ENCODE peak calls at places on chromosomes 11 and 22, in four cellular contexts. One of them, this sample, is unnamed.

GRCh38 chr11:79501688-79502087 is 60.9 kb upstream of the TENM4 start:
- DNase-seq in spleen: no peak
- DNase-seq in activated T-helper 1 cell treated with anti-CD3 and anti-CD28 coated beads, Interleukin-2, amount 50 U/mL, for 16 hours: no peak
- DNase-seq in psoas muscle: no peak
- DNase-seq in this sample: no peak

GRCh38 chr11:45929486-45930030 is 7.1 kb downstream of the LARGE2 start:
- DNase-seq in activated T-helper 1 cell treated with anti-CD3 and anti-CD28 coated beads, Interleukin-2, amount 50 U/mL, for 16 hours: no peak
- DNase-seq in spleen: peak
- DNase-seq in psoas muscle: no peak
- DNase-seq in this sample: no peak

GRCh38 chr11:44466531-44467179 is 98.8 kb upstream of the CD82 start:
- DNase-seq in psoas muscle: no peak
- DNase-seq in spleen: no peak
- DNase-seq in activated T-helper 1 cell treated with anti-CD3 and anti-CD28 coated beads, Interleukin-2, amount 50 U/mL, for 16 hours: no peak
- DNase-seq in this sample: no peak

GRCh38 chr22:21816787-21817496 is 50.5 kb downstream of the MAPK1 start:
- DNase-seq in psoas muscle: no peak
- DNase-seq in spleen: no peak
- DNase-seq in activated T-helper 1 cell treated with anti-CD3 and anti-CD28 coated beads, Interleukin-2, amount 50 U/mL, for 16 hours: no peak
- DNase-seq in this sample: no peak

GRCh38 chr11:102157219-102157618 is 47.0 kb downstream of the YAP1 start:
- DNase-seq in spleen: no peak
- DNase-seq in activated T-helper 1 cell treated with anti-CD3 and anti-CD28 coated beads, Interleukin-2, amount 50 U/mL, for 16 hours: no peak
- DNase-seq in psoas muscle: peak
- DNase-seq in this sample: no peak

GRCh38 chr11:26621147-26621546 is 49.1 kb upstream of the MUC15 start:
- DNase-seq in activated T-helper 1 cell treated with anti-CD3 and anti-CD28 coated beads, Interleukin-2, amount 50 U/mL, for 16 hours: no peak
- DNase-seq in spleen: no peak
- DNase-seq in psoas muscle: no peak
- DNase-seq in this sample: no peak

GRCh38 chr11:84193706-84194105 is 907.5 kb upstream of the CCDC90B start:
- DNase-seq in activated T-helper 1 cell treated with anti-CD3 and anti-CD28 coated beads, Interleukin-2, amount 50 U/mL, for 16 hours: no peak
- DNase-seq in spleen: no peak
- DNase-seq in psoas muscle: no peak
- DNase-seq in this sample: no peak

GRCh38 chr11:60485987-60486386 is 6.6 kb upstream of the MS4A12 start:
- DNase-seq in activated T-helper 1 cell treated with anti-CD3 and anti-CD28 coated beads, Interleukin-2, amount 50 U/mL, for 16 hours: no peak
- DNase-seq in spleen: peak
- DNase-seq in psoas muscle: no peak
- DNase-seq in this sample: no peak

GRCh38 chr11:22459053-22459452 is 120.9 kb downstream of the SLC17A6 start:
- DNase-seq in spleen: no peak
- DNase-seq in psoas muscle: no peak
- DNase-seq in activated T-helper 1 cell treated with anti-CD3 and anti-CD28 coated beads, Interleukin-2, amount 50 U/mL, for 16 hours: no peak
- DNase-seq in this sample: no peak

GRCh38 chr11:93484716-93485115 is 58.5 kb downstream of the SMCO4 start:
- DNase-seq in psoas muscle: no peak
- DNase-seq in spleen: no peak
- DNase-seq in activated T-helper 1 cell treated with anti-CD3 and anti-CD28 coated beads, Interleukin-2, amount 50 U/mL, for 16 hours: no peak
- DNase-seq in this sample: no peak

GRCh38 chr11:130737866-130738431 is 178.3 kb downstream of the SNX19 start:
- DNase-seq in activated T-helper 1 cell treated with anti-CD3 and anti-CD28 coated beads, Interleukin-2, amount 50 U/mL, for 16 hours: no peak
- DNase-seq in spleen: peak
- DNase-seq in psoas muscle: peak
- DNase-seq in this sample: no peak

GRCh38 chr22:23054531-23055257 is 15.6 kb upstream of the GNAZ start:
- DNase-seq in spleen: peak
- DNase-seq in activated T-helper 1 cell treated with anti-CD3 and anti-CD28 coated beads, Interleukin-2, amount 50 U/mL, for 16 hours: no peak
- DNase-seq in psoas muscle: no peak
- DNase-seq in this sample: peak

GRCh38 chr11:7278314-7278917 is 26.7 kb downstream of the SYT9 start:
- DNase-seq in activated T-helper 1 cell treated with anti-CD3 and anti-CD28 coated beads, Interleukin-2, amount 50 U/mL, for 16 hours: no peak
- DNase-seq in spleen: no peak
- DNase-seq in psoas muscle: no peak
- DNase-seq in this sample: no peak

GRCh38 chr11:15468471-15468870 is 353.7 kb downstream of the INSC start:
- DNase-seq in activated T-helper 1 cell treated with anti-CD3 and anti-CD28 coated beads, Interleukin-2, amount 50 U/mL, for 16 hours: no peak
- DNase-seq in psoas muscle: no peak
- DNase-seq in spleen: no peak
- DNase-seq in this sample: no peak

GRCh38 chr22:30783021-30783420 is 88.3 kb downstream of the OSBP2 start:
- DNase-seq in activated T-helper 1 cell treated with anti-CD3 and anti-CD28 coated beads, Interleukin-2, amount 50 U/mL, for 16 hours: no peak
- DNase-seq in psoas muscle: no peak
- DNase-seq in spleen: no peak
- DNase-seq in this sample: no peak

GRCh38 chr11:30440510-30440909 is 117.6 kb downstream of the ARL14EP start:
- DNase-seq in spleen: no peak
- DNase-seq in psoas muscle: no peak
- DNase-seq in activated T-helper 1 cell treated with anti-CD3 and anti-CD28 coated beads, Interleukin-2, amount 50 U/mL, for 16 hours: no peak
- DNase-seq in this sample: no peak

GRCh38 chr22:46150615-46151423 is 493 bp downstream of the PPARA start:
- DNase-seq in psoas muscle: peak
- DNase-seq in spleen: peak
- DNase-seq in activated T-helper 1 cell treated with anti-CD3 and anti-CD28 coated beads, Interleukin-2, amount 50 U/mL, for 16 hours: peak
- DNase-seq in this sample: peak

GRCh38 chr11:61361237-61361636 is 445 bp downstream of the CYB561A3 start:
- DNase-seq in activated T-helper 1 cell treated with anti-CD3 and anti-CD28 coated beads, Interleukin-2, amount 50 U/mL, for 16 hours: no peak
- DNase-seq in spleen: no peak
- DNase-seq in psoas muscle: no peak
- DNase-seq in this sample: no peak

GRCh38 chr22:24146791-24147353 is 34.4 kb upstream of the SUSD2 start:
- DNase-seq in activated T-helper 1 cell treated with anti-CD3 and anti-CD28 coated beads, Interleukin-2, amount 50 U/mL, for 16 hours: no peak
- DNase-seq in psoas muscle: no peak
- DNase-seq in spleen: no peak
- DNase-seq in this sample: no peak

GRCh38 chr11:114145166-114145695 is 85.7 kb downstream of the ZBTB16 start:
- DNase-seq in psoas muscle: no peak
- DNase-seq in spleen: no peak
- DNase-seq in activated T-helper 1 cell treated with anti-CD3 and anti-CD28 coated beads, Interleukin-2, amount 50 U/mL, for 16 hours: no peak
- DNase-seq in this sample: no peak

GRCh38 chr11:115691030-115691429 is 186.8 kb upstream of the CADM1 start:
- DNase-seq in spleen: no peak
- DNase-seq in psoas muscle: no peak
- DNase-seq in activated T-helper 1 cell treated with anti-CD3 and anti-CD28 coated beads, Interleukin-2, amount 50 U/mL, for 16 hours: no peak
- DNase-seq in this sample: no peak

GRCh38 chr22:28894320-28894719 is 10.9 kb downstream of the ZNRF3 start:
- DNase-seq in spleen: peak
- DNase-seq in psoas muscle: no peak
- DNase-seq in activated T-helper 1 cell treated with anti-CD3 and anti-CD28 coated beads, Interleukin-2, amount 50 U/mL, for 16 hours: no peak
- DNase-seq in this sample: no peak

GRCh38 chr11:64305691-64306562 is 603 bp downstream of the ESRRA start:
- DNase-seq in psoas muscle: peak
- DNase-seq in activated T-helper 1 cell treated with anti-CD3 and anti-CD28 coated beads, Interleukin-2, amount 50 U/mL, for 16 hours: peak
- DNase-seq in spleen: peak
- DNase-seq in this sample: peak

GRCh38 chr11:47477323-47477722 is 28.4 kb upstream of the RAPSN start:
- DNase-seq in spleen: no peak
- DNase-seq in activated T-helper 1 cell treated with anti-CD3 and anti-CD28 coated beads, Interleukin-2, amount 50 U/mL, for 16 hours: no peak
- DNase-seq in psoas muscle: no peak
- DNase-seq in this sample: no peak

GRCh38 chr11:60951909-60952741 is at the start of gene SLC15A3:
- DNase-seq in psoas muscle: peak
- DNase-seq in activated T-helper 1 cell treated with anti-CD3 and anti-CD28 coated beads, Interleukin-2, amount 50 U/mL, for 16 hours: no peak
- DNase-seq in spleen: peak
- DNase-seq in this sample: no peak

GRCh38 chr11:78202733-78203167 is 14.0 kb downstream of the USP35 start:
- DNase-seq in spleen: peak
- DNase-seq in activated T-helper 1 cell treated with anti-CD3 and anti-CD28 coated beads, Interleukin-2, amount 50 U/mL, for 16 hours: peak
- DNase-seq in psoas muscle: no peak
- DNase-seq in this sample: no peak

GRCh38 chr11:134957540-134958335 is 545.7 kb upstream of the B3GAT1 start:
- DNase-seq in spleen: no peak
- DNase-seq in activated T-helper 1 cell treated with anti-CD3 and anti-CD28 coated beads, Interleukin-2, amount 50 U/mL, for 16 hours: no peak
- DNase-seq in psoas muscle: no peak
- DNase-seq in this sample: peak

GRCh38 chr11:57787920-57788716 is 26.5 kb downstream of the CTNND1 start:
- DNase-seq in activated T-helper 1 cell treated with anti-CD3 and anti-CD28 coated beads, Interleukin-2, amount 50 U/mL, for 16 hours: no peak
- DNase-seq in spleen: no peak
- DNase-seq in psoas muscle: no peak
- DNase-seq in this sample: no peak

GRCh38 chr11:129209891-129210830 is 18.0 kb upstream of the ARHGAP32 start:
- DNase-seq in activated T-helper 1 cell treated with anti-CD3 and anti-CD28 coated beads, Interleukin-2, amount 50 U/mL, for 16 hours: no peak
- DNase-seq in spleen: no peak
- DNase-seq in psoas muscle: no peak
- DNase-seq in this sample: no peak

GRCh38 chr11:77557553-77557952 is 32.2 kb upstream of the AQP11 start:
- DNase-seq in psoas muscle: no peak
- DNase-seq in spleen: no peak
- DNase-seq in activated T-helper 1 cell treated with anti-CD3 and anti-CD28 coated beads, Interleukin-2, amount 50 U/mL, for 16 hours: no peak
- DNase-seq in this sample: no peak

This sample was measured in chondrocyte.